ENCODE peak calls at places on chromosome 18, in seven cellular contexts. Y, M, Q, P, J, X and W are unnamed samples.

GRCh38 chr18:36412778-36413177 is 115.3 kb downstream of the FHOD3 start:
- DNase-seq in Y (no peak), M (no peak), Q (no peak), P (no peak), J (no peak), X (no peak), W (no peak)

GRCh38 chr18:45688113-45688512 is 35.9 kb upstream of the SLC14A1 start:
- DNase-seq in Y (no peak), M (no peak), Q (no peak), P (no peak), J (no peak), X (peak; percentile 22), W (no peak)

GRCh38 chr18:67517224-67517765 is 775 bp upstream of the DSEL start:
- DNase-seq in Y (peak; percentile 62), M (no peak), Q (peak; percentile 57), P (no peak), J (no peak), X (no peak), W (no peak)

GRCh38 chr18:62669225-62669624 is 46.1 kb upstream of the PHLPP1 start:
- DNase-seq in Y (no peak), M (no peak), Q (no peak), P (no peak), J (no peak), X (no peak), W (no peak)

GRCh38 chr18:36798738-36799473 is 29.9 kb downstream of the TPGS2 start:
- DNase-seq in Y (no peak), M (no peak), Q (no peak), P (no peak), J (no peak), X (no peak), W (no peak)

GRCh38 chr18:52439457-52439856 is 99.5 kb downstream of the DCC start:
- DNase-seq in Y (no peak), M (no peak), Q (no peak), P (no peak), J (no peak), X (no peak), W (no peak)

GRCh38 chr18:70377317-70377799 is 88.5 kb downstream of the SOCS6 start:
- DNase-seq in Y (no peak), M (no peak), Q (no peak), P (no peak), J (no peak), X (no peak), W (no peak)

GRCh38 chr18:26133652-26134051 is at the start of gene PSMA8:
- DNase-seq in Y (no peak), M (peak; percentile 43), Q (peak; percentile 39), P (peak; percentile 51), J (no peak), X (peak; percentile 71), W (peak; percentile 52)

GRCh38 chr18:27415495-27415894 is 230.4 kb upstream of the CHST9 start:
- DNase-seq in Y (no peak), M (no peak), Q (no peak), P (no peak), J (no peak), X (no peak), W (no peak)

GRCh38 chr18:48659188-48660009 is 120.6 kb downstream of the CTIF start:
- DNase-seq in Y (no peak), M (no peak), Q (no peak), P (no peak), J (no peak), X (no peak), W (no peak)

GRCh38 chr18:37487400-37487831 is 78.2 kb downstream of the CELF4 start:
- DNase-seq in Y (no peak), M (no peak), Q (peak; percentile 66), P (no peak), J (no peak), X (no peak), W (no peak)

GRCh38 chr18:28174181-28174906 is 2.6 kb downstream of the CDH2 start:
- DNase-seq in Y (no peak), M (no peak), Q (no peak), P (no peak), J (no peak), X (no peak), W (no peak)

GRCh38 chr18:66328280-66328947 is 275.5 kb downstream of the CDH19 start:
- DNase-seq in Y (no peak), M (no peak), Q (no peak), P (no peak), J (no peak), X (no peak), W (no peak)

GRCh38 chr18:27839141-27839540 is 337.8 kb downstream of the CDH2 start:
- DNase-seq in Y (no peak), M (no peak), Q (no peak), P (no peak), J (no peak), X (no peak), W (no peak)

GRCh38 chr18:25058520-25058919 is 293.4 kb downstream of the ZNF521 start:
- DNase-seq in Y (no peak), M (no peak), Q (no peak), P (no peak), J (no peak), X (no peak), W (no peak)

GRCh38 chr18:5895886-5896740 is 791 bp upstream of the TMEM200C start:
- DNase-seq in Y (no peak), M (no peak), Q (peak; percentile 60), P (no peak), J (peak; percentile 44), X (peak; percentile 18), W (no peak)

GRCh38 chr18:58687871-58688308 is 16.6 kb downstream of the MALT1 start:
- DNase-seq in Y (no peak), M (peak; percentile 40), Q (no peak), P (peak; percentile 42), J (no peak), X (peak; percentile 81), W (peak; percentile 70)

DNA sequence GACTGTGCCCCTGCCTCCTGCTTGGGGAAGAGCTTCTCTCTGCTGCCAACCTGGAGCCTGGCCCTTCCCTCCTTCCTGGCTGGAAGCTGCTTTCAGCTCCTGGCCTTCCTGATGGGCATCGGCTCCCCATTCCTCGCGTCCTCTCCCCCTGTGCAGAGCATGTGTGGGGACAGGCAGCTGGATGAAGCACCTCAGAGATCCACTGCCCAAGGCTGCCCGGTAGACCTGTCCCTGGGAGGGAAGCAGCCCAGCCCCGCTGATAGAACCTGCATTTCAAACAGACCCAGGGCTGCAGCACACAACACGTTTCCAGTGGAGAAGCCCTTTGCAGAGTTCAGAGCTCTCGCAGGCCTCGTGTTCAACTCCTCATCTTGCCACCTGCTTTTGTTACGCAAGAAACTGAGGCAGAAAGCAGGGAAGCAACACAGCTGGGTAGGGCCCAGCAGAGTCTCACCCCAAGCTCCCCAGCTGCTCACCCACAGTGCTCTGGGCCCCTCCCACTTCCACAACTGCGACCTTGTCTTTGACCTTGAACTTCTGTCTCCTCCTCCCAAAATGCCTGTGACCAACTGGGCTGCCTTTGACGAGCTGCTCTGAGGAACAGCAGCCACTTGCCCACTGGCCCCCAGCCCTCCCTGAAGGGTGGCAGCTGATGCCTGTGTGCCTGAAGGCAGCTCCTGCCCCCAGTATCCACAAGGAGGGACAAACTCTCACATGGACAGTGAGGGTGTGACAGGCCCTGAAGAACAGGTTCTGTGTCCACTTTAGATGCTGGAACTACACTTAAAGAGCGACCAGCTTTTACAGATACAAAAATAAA is 65.5 kb downstream of the PARD6G start:
- DNase-seq in Y (no peak), M (no peak), Q (peak; percentile 65), P (no peak), J (no peak), X (no peak), W (no peak)
- H3K4me1 ChIP-seq in Y (no peaks in the 10 kb centered on the region), M (no peaks in the 10 kb centered on the region), Q (peaks cover 16% of the 10 kb centered on the region), P (no peaks in the 10 kb centered on the region), J (no peaks in the 10 kb centered on the region), X (no peaks in the 10 kb centered on the region), W (no peaks in the 10 kb centered on the region)

DNA sequence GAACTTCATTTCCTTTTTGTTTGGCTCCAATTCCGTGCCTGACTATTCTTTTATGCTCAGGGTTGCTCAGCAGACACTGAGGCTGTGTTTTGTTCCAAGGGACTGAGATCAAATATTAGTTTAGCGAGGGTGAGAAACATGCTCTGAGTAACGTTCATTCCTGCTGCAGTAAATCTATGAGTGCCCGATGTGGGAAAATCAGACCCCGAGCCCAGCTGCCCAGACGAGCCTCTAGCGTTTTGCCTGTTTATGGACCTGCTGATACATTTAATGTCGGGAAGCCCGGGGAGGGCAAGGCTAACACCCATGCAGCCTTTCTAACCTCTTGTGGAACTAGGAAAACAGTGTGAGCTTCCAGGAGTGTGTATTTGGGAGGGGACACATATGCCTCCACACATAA is 119.2 kb downstream of the VAPA start:
- DNase-seq in Y (no peak), M (no peak), Q (no peak), P (no peak), J (no peak), X (no peak), W (no peak)
- H3K4me3 ChIP-seq in Y (peak overlapping the region; percentile 36), M (no peak overlapping the region), Q (no peak overlapping the region), P (no peak overlapping the region), J (no peak overlapping the region), X (peak overlapping the region; percentile 62), W (no peak overlapping the region)

GRCh38 chr18:8350628-8351027 is 258.6 kb upstream of the RAB12 start:
- DNase-seq in Y (no peak), M (no peak), Q (no peak), P (no peak), J (no peak), X (no peak), W (no peak)

GRCh38 chr18:8357320-8357719 is 251.9 kb upstream of the RAB12 start:
- DNase-seq in Y (no peak), M (no peak), Q (no peak), P (no peak), J (no peak), X (no peak), W (no peak)

GRCh38 chr18:8351173-8351572 is 258.1 kb upstream of the RAB12 start:
- DNase-seq in Y (no peak), M (no peak), Q (no peak), P (no peak), J (no peak), X (no peak), W (no peak)

GRCh38 chr18:8358066-8358795 is 251.0 kb upstream of the RAB12 start:
- DNase-seq in Y (no peak), M (no peak), Q (no peak), P (no peak), J (no peak), X (no peak), W (no peak)

GRCh38 chr18:8354304-8354703 is 254.9 kb upstream of the RAB12 start:
- DNase-seq in Y (no peak), M (no peak), Q (no peak), P (no peak), J (no peak), X (no peak), W (no peak)
- H3K27me3 ChIP-seq in Y (no peaks in the 10 kb centered on the region), M (no peaks in the 10 kb centered on the region), Q (no peaks in the 10 kb centered on the region), P (no peaks in the 10 kb centered on the region), J (no peaks in the 10 kb centered on the region), X (no peaks in the 10 kb centered on the region), W (no peaks in the 10 kb centered on the region)

GRCh38 chr18:13300029-13300428 is 81.5 kb downstream of the LDLRAD4 start:
- DNase-seq in Y (no peak), M (no peak), Q (no peak), P (no peak), J (no peak), X (no peak), W (no peak)
- H3K4me1 ChIP-seq in Y (no peaks in the 10 kb centered on the region), M (peaks cover 12% of the 10 kb centered on the region), Q (no peaks in the 10 kb centered on the region), P (no peaks in the 10 kb centered on the region), J (no peaks in the 10 kb centered on the region), X (peaks cover 32% of the 10 kb centered on the region), W (no peaks in the 10 kb centered on the region)

DNA sequence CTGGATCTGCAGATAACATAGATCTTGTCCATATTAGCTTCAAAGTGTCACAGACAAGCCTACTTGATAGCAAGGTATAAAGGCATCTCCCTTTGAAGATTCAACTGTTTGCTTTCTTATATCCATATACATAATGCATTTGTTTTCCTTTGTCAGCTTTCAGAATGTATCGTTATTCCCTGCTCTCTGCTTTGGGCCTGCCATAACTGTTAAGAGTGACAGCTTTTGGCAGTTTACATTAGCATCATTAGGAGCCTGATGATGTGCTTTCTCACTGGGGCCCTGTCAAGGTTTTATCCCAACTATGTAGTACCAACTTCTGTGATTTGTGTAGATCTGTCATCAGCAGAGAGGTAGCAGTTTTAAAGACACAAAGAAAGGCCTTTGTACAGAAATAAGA is 604.2 kb upstream of the CDH7 start:
- DNase-seq in Y (no peak), M (no peak), Q (no peak), P (no peak), J (no peak), X (no peak), W (no peak)
- H3K4me3 ChIP-seq in Y (no peak overlapping the region), M (no peak overlapping the region), Q (no peak overlapping the region), P (no peak overlapping the region), J (no peak overlapping the region), X (no peak overlapping the region), W (no peak overlapping the region)